ENCODE peak calls at places on chromosomes 4 and X, in seven cellular contexts. One of them, this sample, is unnamed.

GRCh38 chr4:5470318-5470889 is 238.0 kb downstream of the EVC2 start:
- DNase-seq in mucosa of descending colon: no peak
- DNase-seq in lung: peak; percentile 24
- DNase-seq in lower lobe of right lung: no peak
- DNase-seq in cardiac muscle cell: no peak
- DNase-seq in fibroblast of villous mesenchyme: no peak
- DNase-seq in fibroblast of mammary gland: no peak
- DNase-seq in this sample: no peak

GRCh38 chrX:153806999-153807575 is 12.6 kb downstream of the SSR4 start:
- DNase-seq in mucosa of descending colon: peak; percentile 5
- DNase-seq in lung: no peak
- DNase-seq in lower lobe of right lung: no peak
- DNase-seq in cardiac muscle cell: no peak
- DNase-seq in fibroblast of villous mesenchyme: no peak
- DNase-seq in fibroblast of mammary gland: no peak
- DNase-seq in this sample: no peak

GRCh38 chrX:56986138-56986537 is 9.2 kb downstream of the SPIN3 start:
- DNase-seq in mucosa of descending colon: no peak
- DNase-seq in lung: no peak
- DNase-seq in lower lobe of right lung: no peak
- DNase-seq in cardiac muscle cell: no peak
- DNase-seq in fibroblast of villous mesenchyme: no peak
- DNase-seq in fibroblast of mammary gland: no peak
- DNase-seq in this sample: no peak

GRCh38 chr4:151167561-151167960 is 68.1 kb downstream of the RPS3A start:
- DNase-seq in mucosa of descending colon: no peak
- DNase-seq in lung: no peak
- DNase-seq in lower lobe of right lung: no peak
- DNase-seq in cardiac muscle cell: no peak
- DNase-seq in fibroblast of villous mesenchyme: no peak
- DNase-seq in fibroblast of mammary gland: no peak
- DNase-seq in this sample: no peak

GRCh38 chrX:7146703-7147430 is 645 bp upstream of the STS start:
- DNase-seq in mucosa of descending colon: no peak
- DNase-seq in lung: peak; percentile 51
- DNase-seq in lower lobe of right lung: peak; percentile 45
- DNase-seq in cardiac muscle cell: no peak
- DNase-seq in fibroblast of villous mesenchyme: no peak
- DNase-seq in fibroblast of mammary gland: peak; percentile 38
- DNase-seq in this sample: no peak

GRCh38 chr4:156547891-156548290 is 423.7 kb downstream of the PDGFC start:
- DNase-seq in mucosa of descending colon: no peak
- DNase-seq in lung: no peak
- DNase-seq in lower lobe of right lung: no peak
- DNase-seq in cardiac muscle cell: no peak
- DNase-seq in fibroblast of villous mesenchyme: no peak
- DNase-seq in fibroblast of mammary gland: peak; percentile 44
- DNase-seq in this sample: peak; percentile 11

GRCh38 chrX:113548308-113549015 is 707.8 kb upstream of the AMOT start:
- DNase-seq in mucosa of descending colon: no peak
- DNase-seq in lung: no peak
- DNase-seq in lower lobe of right lung: no peak
- DNase-seq in cardiac muscle cell: no peak
- DNase-seq in fibroblast of villous mesenchyme: no peak
- DNase-seq in fibroblast of mammary gland: no peak
- DNase-seq in this sample: no peak

GRCh38 chr4:7169134-7169533 is 23.2 kb upstream of the SORCS2 start:
- DNase-seq in mucosa of descending colon: no peak
- DNase-seq in lung: no peak
- DNase-seq in lower lobe of right lung: peak; percentile 10
- DNase-seq in cardiac muscle cell: no peak
- DNase-seq in fibroblast of villous mesenchyme: no peak
- DNase-seq in fibroblast of mammary gland: no peak
- DNase-seq in this sample: no peak

GRCh38 chr4:89298788-89299152 is 8.8 kb downstream of the GPRIN3 start:
- DNase-seq in mucosa of descending colon: no peak
- DNase-seq in lung: no peak
- DNase-seq in lower lobe of right lung: no peak
- DNase-seq in cardiac muscle cell: peak; percentile 41
- DNase-seq in fibroblast of villous mesenchyme: peak; percentile 45
- DNase-seq in fibroblast of mammary gland: peak; percentile 54
- DNase-seq in this sample: peak; percentile 41

GRCh38 chr4:79650794-79651431 is 242.9 kb upstream of the GK2 start:
- DNase-seq in mucosa of descending colon: no peak
- DNase-seq in lung: no peak
- DNase-seq in lower lobe of right lung: no peak
- DNase-seq in cardiac muscle cell: no peak
- DNase-seq in fibroblast of villous mesenchyme: peak; percentile 91
- DNase-seq in fibroblast of mammary gland: peak; percentile 33
- DNase-seq in this sample: peak; percentile 64
- H3K4me3 ChIP-seq in mucosa of descending colon: no peak overlapping the region
- H3K4me3 ChIP-seq in lung: no peak overlapping the region
- H3K4me3 ChIP-seq in lower lobe of right lung: no peak overlapping the region
- H3K4me3 ChIP-seq in cardiac muscle cell: no peak overlapping the region
- H3K4me3 ChIP-seq in fibroblast of villous mesenchyme: no peak overlapping the region
- H3K4me3 ChIP-seq in fibroblast of mammary gland: no peak overlapping the region
- H3K4me3 ChIP-seq in this sample: no peak overlapping the region

DNA sequence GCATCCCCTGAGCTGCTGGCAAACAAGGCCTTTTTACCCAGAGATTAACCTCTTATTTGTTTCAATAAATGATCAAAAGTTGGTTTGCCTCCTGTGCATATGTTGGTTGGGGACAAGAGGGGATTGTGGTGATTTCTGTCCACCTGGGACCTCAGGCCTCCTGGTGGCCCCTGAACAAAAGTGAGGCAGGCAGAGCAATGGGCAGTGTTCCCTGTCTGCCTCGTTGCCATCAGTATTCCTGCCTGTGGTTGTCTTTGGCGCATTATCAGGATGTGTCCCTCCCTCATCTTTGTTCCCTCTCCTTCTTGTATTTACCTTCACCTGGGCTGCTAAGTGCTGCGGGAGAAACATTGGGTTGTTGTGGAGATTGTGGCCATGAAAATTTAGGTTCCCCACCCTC is 65.3 kb upstream of the DRD5 start:
- DNase-seq in mucosa of descending colon: no peak
- DNase-seq in lung: no peak
- DNase-seq in lower lobe of right lung: no peak
- DNase-seq in cardiac muscle cell: no peak
- DNase-seq in fibroblast of villous mesenchyme: no peak
- DNase-seq in fibroblast of mammary gland: no peak
- DNase-seq in this sample: no peak
- TF ChIP-seq CTCF in mucosa of descending colon: no peak
- TF ChIP-seq CTCF in lung: no peak
- TF ChIP-seq CTCF in lower lobe of right lung: no peak
- TF ChIP-seq CTCF in cardiac muscle cell: no peak
- TF ChIP-seq CTCF in fibroblast of villous mesenchyme: no peak
- TF ChIP-seq CTCF in fibroblast of mammary gland: no peak
- TF ChIP-seq CTCF in this sample: no peak

DNA sequence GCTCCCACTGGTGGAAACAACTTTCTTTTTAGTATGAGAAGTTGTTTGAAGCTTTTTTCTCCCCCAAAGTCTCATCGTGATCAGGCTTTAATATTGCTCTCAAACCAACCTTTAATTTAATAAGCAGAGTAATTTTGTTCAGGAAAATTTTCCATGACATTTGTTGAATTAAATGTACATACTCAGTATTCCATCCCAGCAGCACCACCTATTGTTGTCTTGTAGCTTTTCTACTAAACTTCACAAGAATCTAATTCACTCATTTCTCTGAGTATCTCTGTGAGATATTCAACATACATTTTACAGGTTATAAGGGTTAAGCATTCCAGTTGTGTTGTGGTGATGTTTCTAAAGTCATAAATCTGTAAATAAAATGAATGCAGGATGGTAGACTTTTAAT is 218.3 kb upstream of the HAND2 start:
- DNase-seq in mucosa of descending colon: no peak
- DNase-seq in lung: no peak
- DNase-seq in lower lobe of right lung: no peak
- DNase-seq in cardiac muscle cell: peak; percentile 21
- DNase-seq in fibroblast of villous mesenchyme: peak; percentile 54
- DNase-seq in fibroblast of mammary gland: peak; percentile 56
- DNase-seq in this sample: peak; percentile 58
- H3K4me3 ChIP-seq in mucosa of descending colon: no peak overlapping the region
- H3K4me3 ChIP-seq in lung: no peak overlapping the region
- H3K4me3 ChIP-seq in lower lobe of right lung: no peak overlapping the region
- H3K4me3 ChIP-seq in cardiac muscle cell: no peak overlapping the region
- H3K4me3 ChIP-seq in fibroblast of villous mesenchyme: no peak overlapping the region
- H3K4me3 ChIP-seq in fibroblast of mammary gland: no peak overlapping the region
- H3K4me3 ChIP-seq in this sample: no peak overlapping the region

GRCh38 chrX:49187028-49187394 is 838 bp upstream of the PRICKLE3 start:
- DNase-seq in mucosa of descending colon: no peak
- DNase-seq in lung: no peak
- DNase-seq in lower lobe of right lung: no peak
- DNase-seq in cardiac muscle cell: peak; percentile 17
- DNase-seq in fibroblast of villous mesenchyme: no peak
- DNase-seq in fibroblast of mammary gland: no peak
- DNase-seq in this sample: no peak

GRCh38 chrX:49185062-49185394 is 1.1 kb downstream of the PRICKLE3 start:
- DNase-seq in mucosa of descending colon: no peak
- DNase-seq in lung: no peak
- DNase-seq in lower lobe of right lung: no peak
- DNase-seq in cardiac muscle cell: no peak
- DNase-seq in fibroblast of villous mesenchyme: no peak
- DNase-seq in fibroblast of mammary gland: no peak
- DNase-seq in this sample: no peak

GRCh38 chrX:49187526-49187925 is 1.4 kb upstream of the PRICKLE3 start:
- DNase-seq in mucosa of descending colon: no peak
- DNase-seq in lung: no peak
- DNase-seq in lower lobe of right lung: no peak
- DNase-seq in cardiac muscle cell: no peak
- DNase-seq in fibroblast of villous mesenchyme: no peak
- DNase-seq in fibroblast of mammary gland: no peak
- DNase-seq in this sample: no peak

GRCh38 chrX:49184294-49185061 is 1.7 kb downstream of the PRICKLE3 start:
- DNase-seq in mucosa of descending colon: peak; percentile 95
- DNase-seq in lung: peak; percentile 92
- DNase-seq in lower lobe of right lung: peak; percentile 92
- DNase-seq in cardiac muscle cell: peak; percentile 93
- DNase-seq in fibroblast of villous mesenchyme: peak; percentile 92
- DNase-seq in fibroblast of mammary gland: peak; percentile 86
- DNase-seq in this sample: peak; percentile 91

DNA sequence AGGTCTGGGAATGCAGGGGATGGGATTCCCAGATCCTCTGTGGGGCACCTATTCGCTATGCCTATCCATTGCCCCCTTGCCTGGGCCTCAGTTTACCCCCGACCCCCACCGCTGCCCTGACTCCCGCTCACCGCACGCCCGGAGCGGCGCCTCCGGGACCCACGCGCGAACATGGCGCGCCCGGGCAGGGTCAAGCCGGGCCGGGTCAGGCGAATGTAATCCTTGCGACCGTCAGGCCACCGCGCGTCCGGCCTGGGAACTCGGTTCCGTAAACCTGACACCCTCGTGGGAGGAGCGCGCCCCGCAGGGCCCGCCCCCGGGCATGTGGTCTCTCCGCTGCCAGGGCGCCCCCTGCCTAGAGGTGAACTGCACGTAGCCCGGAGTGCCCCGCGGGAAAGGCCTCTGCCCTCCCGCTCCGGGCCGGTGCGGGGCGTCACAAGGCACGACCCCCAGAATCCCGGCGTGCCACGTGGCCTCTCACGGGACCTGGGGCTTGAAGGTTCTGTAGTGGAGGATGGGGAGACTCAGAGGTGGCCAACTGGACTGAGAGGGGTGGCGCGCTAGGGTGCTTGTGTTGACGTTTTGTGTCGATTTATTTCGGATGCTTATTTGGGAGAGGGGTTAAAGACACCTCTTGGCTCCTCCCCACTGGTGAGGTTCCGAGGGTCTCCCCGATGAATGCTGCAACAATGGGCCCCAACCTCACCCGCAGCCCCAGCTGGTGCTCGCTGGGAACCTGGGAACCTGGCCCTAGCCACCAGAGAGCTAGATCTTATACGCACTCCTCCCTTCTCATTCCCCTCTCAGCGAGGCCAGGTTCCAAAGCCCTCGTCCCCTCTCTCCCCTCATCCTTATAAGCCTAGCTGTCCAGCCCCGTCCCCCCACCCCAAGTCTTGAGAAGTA is at the start of gene PRICKLE3:
- DNase-seq in mucosa of descending colon: peak; percentile 89
- DNase-seq in lung: peak; percentile 82
- DNase-seq in lower lobe of right lung: peak; percentile 92
- DNase-seq in cardiac muscle cell: peak; percentile 85
- DNase-seq in fibroblast of villous mesenchyme: peak; percentile 70
- DNase-seq in fibroblast of mammary gland: peak; percentile 54
- DNase-seq in this sample: peak; percentile 46
- TF ChIP-seq CTCF in mucosa of descending colon: no peak
- TF ChIP-seq CTCF in lung: peak; percentile 39
- TF ChIP-seq CTCF in lower lobe of right lung: peak; percentile 50
- TF ChIP-seq CTCF in cardiac muscle cell: peak; percentile 42
- TF ChIP-seq CTCF in fibroblast of villous mesenchyme: peak; percentile 33
- TF ChIP-seq CTCF in fibroblast of mammary gland: peak; percentile 12
- TF ChIP-seq CTCF in this sample: no peak

GRCh38 chr4:88006956-88007303 is 505 bp upstream of the PKD2 start:
- DNase-seq in mucosa of descending colon: peak; percentile 25
- DNase-seq in lung: no peak
- DNase-seq in lower lobe of right lung: no peak
- DNase-seq in cardiac muscle cell: no peak
- DNase-seq in fibroblast of villous mesenchyme: no peak
- DNase-seq in fibroblast of mammary gland: peak; percentile 15
- DNase-seq in this sample: no peak
- H3K4me3 ChIP-seq in mucosa of descending colon: no peak overlapping the region
- H3K4me3 ChIP-seq in lung: peak overlapping the region; percentile 96
- H3K4me3 ChIP-seq in lower lobe of right lung: peak overlapping the region; percentile 84
- H3K4me3 ChIP-seq in cardiac muscle cell: peak overlapping the region; percentile 97
- H3K4me3 ChIP-seq in fibroblast of villous mesenchyme: peak overlapping the region; percentile 83
- H3K4me3 ChIP-seq in fibroblast of mammary gland: peak overlapping the region; percentile 51
- H3K4me3 ChIP-seq in this sample: peak overlapping the region; percentile 69

DNA sequence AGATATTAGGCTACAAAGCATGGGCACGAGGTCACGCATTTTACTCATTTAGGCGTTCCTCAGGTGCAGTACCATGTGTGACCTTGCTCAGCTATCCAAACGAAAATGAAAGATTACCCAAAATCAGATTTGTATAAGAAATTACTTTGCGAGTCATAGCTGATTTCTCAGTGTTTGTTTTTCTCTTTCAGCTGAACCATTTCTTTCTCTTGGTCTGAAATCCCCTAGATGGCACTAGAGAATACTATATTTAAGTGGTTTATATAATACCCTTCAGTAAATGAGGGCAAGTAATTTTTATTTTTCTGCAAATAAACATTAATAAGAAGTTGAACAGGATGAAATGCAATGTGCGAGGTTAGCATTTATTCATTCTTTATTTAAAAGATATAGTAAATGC is 496.6 kb downstream of the STIM2 start:
- DNase-seq in mucosa of descending colon: no peak
- DNase-seq in lung: no peak
- DNase-seq in lower lobe of right lung: no peak
- DNase-seq in cardiac muscle cell: peak; percentile 7
- DNase-seq in fibroblast of villous mesenchyme: peak; percentile 6
- DNase-seq in fibroblast of mammary gland: peak; percentile 37
- DNase-seq in this sample: peak; percentile 45
- TF ChIP-seq CTCF in mucosa of descending colon: no peak
- TF ChIP-seq CTCF in lung: no peak
- TF ChIP-seq CTCF in lower lobe of right lung: peak; percentile 21
- TF ChIP-seq CTCF in cardiac muscle cell: no peak
- TF ChIP-seq CTCF in fibroblast of villous mesenchyme: peak; percentile 22
- TF ChIP-seq CTCF in fibroblast of mammary gland: peak; percentile 48
- TF ChIP-seq CTCF in this sample: peak; percentile 47

GRCh38 chr4:8235224-8235623 is 34.3 kb upstream of the HTRA3 start:
- DNase-seq in mucosa of descending colon: no peak
- DNase-seq in lung: no peak
- DNase-seq in lower lobe of right lung: no peak
- DNase-seq in cardiac muscle cell: no peak
- DNase-seq in fibroblast of villous mesenchyme: no peak
- DNase-seq in fibroblast of mammary gland: no peak
- DNase-seq in this sample: no peak
- H3K4me3 ChIP-seq in mucosa of descending colon: no peak overlapping the region
- H3K4me3 ChIP-seq in lung: no peak overlapping the region
- H3K4me3 ChIP-seq in lower lobe of right lung: no peak overlapping the region
- H3K4me3 ChIP-seq in cardiac muscle cell: no peak overlapping the region
- H3K4me3 ChIP-seq in fibroblast of villous mesenchyme: no peak overlapping the region
- H3K4me3 ChIP-seq in fibroblast of mammary gland: no peak overlapping the region
- H3K4me3 ChIP-seq in this sample: no peak overlapping the region